ENCODE peak calls at places on chromosomes 16 and 17, in four cellular contexts. X is stromal cell of bone marrow, Q is GM04503, D is AG08395. O is an unnamed sample.

GRCh38 chr17:9370464-9370863 is 205.2 kb downstream of the STX8 start:
- DNase-seq in X (no peak), Q (no peak), D (no peak), O (peak)

GRCh38 chr17:34721326-34721725 is 141.9 kb downstream of the TMEM132E start:
- DNase-seq in X (no peak), Q (no peak), D (no peak), O (no peak)

GRCh38 chr16:23944381-23944780 is 108.6 kb downstream of the PRKCB start:
- DNase-seq in X (no peak), Q (no peak), D (no peak), O (no peak)

GRCh38 chr16:57044931-57045693 is 47.3 kb upstream of the CPNE2 start:
- DNase-seq in X (no peak), Q (no peak), D (no peak), O (peak)

GRCh38 chr16:81556715-81557284 is 112.2 kb downstream of the CMIP start:
- DNase-seq in X (peak), Q (no peak), D (peak), O (no peak)

GRCh38 chr16:80006175-80006895 is 405.8 kb upstream of the MAF start:
- DNase-seq in X (no peak), Q (no peak), D (no peak), O (peak)

GRCh38 chr16:66474750-66475199 is 47.7 kb downstream of the BEAN1 start:
- DNase-seq in X (no peak), Q (no peak), D (no peak), O (no peak)

GRCh38 chr17:49358638-49359247 is 3.3 kb downstream of the ZNF652 start:
- DNase-seq in X (no peak), Q (no peak), D (no peak), O (peak)

GRCh38 chr17:76446449-76447231 is 6.3 kb downstream of the UBE2O start:
- DNase-seq in X (peak), Q (no peak), D (peak), O (peak)

GRCh38 chr17:68325961-68326360 is 34.7 kb downstream of the ARSG start:
- DNase-seq in X (no peak), Q (no peak), D (no peak), O (no peak)

GRCh38 chr17:11948791-11949190 is 48.5 kb downstream of the ZNF18 start:
- DNase-seq in X (peak), Q (peak), D (peak), O (peak)

GRCh38 chr17:83177611-83178532 is 98.5 kb downstream of the METRNL start:
- DNase-seq in X (no peak), Q (no peak), D (no peak), O (no peak)

GRCh38 chr17:42846594-42847280 is 2.4 kb downstream of the AOC2 start:
- DNase-seq in X (peak), Q (peak), D (peak), O (peak)

GRCh38 chr17:7290166-7290565 is 4.3 kb downstream of the YBX2 start:
- DNase-seq in X (no peak), Q (no peak), D (no peak), O (no peak)

GRCh38 chr16:30896890-30897730 is 696 bp downstream of the CTF1 start:
- DNase-seq in X (peak), Q (peak), D (peak), O (peak)

GRCh38 chr17:34710226-34710625 is 130.8 kb downstream of the TMEM132E start:
- DNase-seq in X (no peak), Q (no peak), D (no peak), O (no peak)

GRCh38 chr17:28669918-28670317 is 7.9 kb downstream of the SUPT6H start:
- DNase-seq in X (no peak), Q (no peak), D (no peak), O (no peak)

GRCh38 chr17:83012873-83013778 is 66.3 kb upstream of the METRNL start:
- DNase-seq in X (peak), Q (peak), D (peak), O (peak)

GRCh38 chr16:50209548-50210265 is 56.6 kb downstream of the TENT4B start:
- DNase-seq in X (no peak), Q (no peak), D (no peak), O (no peak)

GRCh38 chr16:57479043-57479421 is 7.3 kb downstream of the DOK4 start:
- DNase-seq in X (no peak), Q (no peak), D (no peak), O (no peak)

GRCh38 chr17:61201211-61201610 is 198.4 kb upstream of the TBX2 start:
- DNase-seq in X (peak), Q (peak), D (peak), O (peak)

GRCh38 chr16:57535680-57536305 is 578 bp downstream of the CCDC102A start:
- DNase-seq in X (peak), Q (no peak), D (peak), O (peak)

GRCh38 chr16:54928016-54928356 is 2.7 kb upstream of the IRX5 start:
- DNase-seq in X (no peak), Q (no peak), D (no peak), O (peak)

GRCh38 chr17:8807070-8807550 is 7.9 kb upstream of the MFSD6L start:
- DNase-seq in X (no peak), Q (no peak), D (no peak), O (no peak)

GRCh38 chr17:16464001-16464640 is 27.9 kb downstream of the LRRC75A start:
- DNase-seq in X (no peak), Q (no peak), D (no peak), O (no peak)

GRCh38 chr16:84686702-84687298 is 13.0 kb upstream of the USP10 start:
- DNase-seq in X (no peak), Q (no peak), D (no peak), O (no peak)

GRCh38 chr16:23407436-23408125 is 45.4 kb downstream of the COG7 start:
- DNase-seq in X (no peak), Q (no peak), D (no peak), O (no peak)

GRCh38 chr17:77832180-77832560 is 126.3 kb upstream of the TNRC6C start:
- DNase-seq in X (no peak), Q (no peak), D (no peak), O (no peak)

GRCh38 chr17:17666111-17666714 is 15.0 kb upstream of the RAI1 start:
- DNase-seq in X (no peak), Q (no peak), D (peak), O (peak)

GRCh38 chr17:16287563-16288027 is 65.7 kb downstream of the CENPV start:
- DNase-seq in X (peak), Q (peak), D (peak), O (peak)

GRCh38 chr16:57941016-57941656 is 29.8 kb downstream of the CNGB1 start:
- DNase-seq in X (no peak), Q (no peak), D (peak), O (no peak)

GRCh38 chr17:9959377-9959981 is 54.4 kb upstream of the RCVRN start:
- DNase-seq in X (no peak), Q (no peak), D (peak), O (peak)